ENCODE peak calls at places on chromosomes 6 and 20, in four cellular contexts. T, E, J and D are unnamed samples.

GRCh38 chr6:56999049-56999448 is 44.1 kb downstream of the BEND6 start:
- DNase-seq in T (no peak), E (no peak), J (no peak), D (no peak)

GRCh38 chr6:40755046-40755681 is 168.0 kb upstream of the LRFN2 start:
- DNase-seq in T (peak; percentile 50), E (no peak), J (no peak), D (peak; percentile 12)

GRCh38 chr6:111989743-111990142 is 64.2 kb upstream of the CCN6 start:
- DNase-seq in T (no peak), E (no peak), J (peak; percentile 37), D (no peak)

GRCh38 chr20:44526129-44526528 is 4.3 kb upstream of the SERINC3 start:
- DNase-seq in T (peak; percentile 47), E (no peak), J (no peak), D (peak; percentile 36)

GRCh38 chr20:19449051-19449450 is 236.6 kb downstream of the SLC24A3 start:
- DNase-seq in T (no peak), E (no peak), J (no peak), D (no peak)

GRCh38 chr6:137223370-137224131 is 4.4 kb upstream of the IFNGR1 start:
- DNase-seq in T (peak; percentile 92), E (no peak), J (no peak), D (no peak)

GRCh38 chr6:82681119-82681714 is 317.6 kb downstream of the TPBG start:
- DNase-seq in T (no peak), E (no peak), J (no peak), D (no peak)

GRCh38 chr6:37451411-37452273 is 18.6 kb downstream of the CMTR1 start:
- DNase-seq in T (no peak), E (no peak), J (no peak), D (no peak)

GRCh38 chr20:20897922-20898321 is 185.5 kb upstream of the RALGAPA2 start:
- DNase-seq in T (no peak), E (no peak), J (no peak), D (no peak)

GRCh38 chr6:37809144-37809543 is 10.4 kb upstream of the ZFAND3 start:
- DNase-seq in T (peak; percentile 81), E (no peak), J (no peak), D (no peak)

GRCh38 chr6:166929534-166930189 is 26.7 kb downstream of the RNASET2 start:
- DNase-seq in T (no peak), E (no peak), J (no peak), D (peak; percentile 12)

GRCh38 chr6:149484733-149485700 is at the start of gene ZC3H12D:
- DNase-seq in T (peak; percentile 81), E (no peak), J (peak; percentile 82), D (no peak)

GRCh38 chr6:78947962-78948361 is 80.6 kb downstream of the IRAK1BP1 start:
- DNase-seq in T (peak; percentile 71), E (peak; percentile 37), J (no peak), D (peak; percentile 10)

GRCh38 chr6:121838842-121839241 is 403.4 kb downstream of the GJA1 start:
- DNase-seq in T (peak; percentile 88), E (peak; percentile 42), J (no peak), D (peak; percentile 39)

GRCh38 chr20:56439784-56440291 is 27.8 kb downstream of the CASS4 start:
- DNase-seq in T (peak; percentile 97), E (peak; percentile 98), J (no peak), D (no peak)

GRCh38 chr6:81767163-81768000 is 14.9 kb upstream of the TENT5A start:
- DNase-seq in T (peak; percentile 78), E (no peak), J (no peak), D (peak; percentile 73)

GRCh38 chr6:12785921-12786320 is 69.4 kb downstream of the PHACTR1 start:
- DNase-seq in T (no peak), E (no peak), J (no peak), D (no peak)

GRCh38 chr20:34637245-34638185 is 39.4 kb downstream of the PIGU start:
- DNase-seq in T (peak; percentile 46), E (peak; percentile 43), J (no peak), D (no peak)

GRCh38 chr20:62702008-62702290 is 6.7 kb upstream of the NTSR1 start:
- DNase-seq in T (no peak), E (no peak), J (no peak), D (no peak)

GRCh38 chr6:39924283-39924682 is 10.0 kb downstream of the MOCS1 start:
- DNase-seq in T (no peak), E (no peak), J (no peak), D (no peak)

GRCh38 chr20:34997171-34997570 is 41.5 kb downstream of the MYH7B start:
- DNase-seq in T (no peak), E (no peak), J (no peak), D (no peak)

GRCh38 chr20:37692447-37693166 is 1.2 kb upstream of the CTNNBL1 start:
- DNase-seq in T (no peak), E (no peak), J (no peak), D (no peak)

GRCh38 chr6:167161895-167162467 is 4.2 kb upstream of the GPR31 start:
- DNase-seq in T (no peak), E (no peak), J (no peak), D (no peak)

GRCh38 chr20:11901127-11901526 is 16.6 kb upstream of the BTBD3 start:
- DNase-seq in T (peak; percentile 88), E (peak; percentile 85), J (no peak), D (peak; percentile 51)